ENCODE peak calls at places on chromosomes 5 and 9, in six cellular contexts. N is stimulated activated CD8-positive, alpha-beta memory T cell treated with anti-CD3 and anti-CD28 coated beads, Interleukin-15, amount 100 ng/mL, for 4 hours; P is NCI-H345; S is HCT116; F is mesenteric fat pad; Q is right cardiac atrium. X is an unnamed sample.

GRCh38 chr5:73994963-73995362 is 369.0 kb downstream of the ARHGEF28 start:
- DNase-seq in N (no peak), P (no peak), S (no peak), F (no peak), Q (no peak), X (no peak)

GRCh38 chr9:27436234-27436633 is 87.9 kb upstream of the IFNK start:
- DNase-seq in N (no peak), P (peak; percentile 87), S (no peak), F (no peak), Q (no peak), X (no peak)

GRCh38 chr9:26746357-26747072 is 146.1 kb downstream of the CAAP1 start:
- DNase-seq in N (no peak), P (no peak), S (peak; percentile 41), F (no peak), Q (no peak), X (peak; percentile 6)

GRCh38 chr9:113558632-113559502 is 95.3 kb downstream of the RGS3 start:
- DNase-seq in N (no peak), P (no peak), S (no peak), F (peak; percentile 93), Q (peak; percentile 96), X (no peak)

GRCh38 chr9:125521462-125522327 is 185.3 kb downstream of the MAPKAP1 start:
- DNase-seq in N (no peak), P (no peak), S (peak; percentile 76), F (no peak), Q (no peak), X (peak; percentile 21)

GRCh38 chr5:1857256-1857600 is 25.5 kb downstream of the IRX4 start:
- DNase-seq in N (no peak), P (no peak), S (no peak), F (no peak), Q (peak; percentile 50), X (no peak)

GRCh38 chr9:103707181-103707580 is 386.9 kb upstream of the SMC2 start:
- DNase-seq in N (no peak), P (no peak), S (no peak), F (no peak), Q (no peak), X (no peak)

GRCh38 chr9:107486674-107487520 is 2.7 kb downstream of the KLF4 start:
- DNase-seq in N (no peak), P (no peak), S (no peak), F (no peak), Q (peak; percentile 70), X (no peak)

GRCh38 chr5:89712135-89712700 is 697.3 kb downstream of the CETN3 start:
- DNase-seq in N (no peak), P (no peak), S (no peak), F (no peak), Q (no peak), X (no peak)

GRCh38 chr5:161850491-161850890 is 2.6 kb downstream of the GABRA1 start:
- DNase-seq in N (no peak), P (no peak), S (no peak), F (no peak), Q (no peak), X (no peak)

GRCh38 chr9:107064378-107064777 is 201.4 kb downstream of the ZNF462 start:
- DNase-seq in N (no peak), P (no peak), S (no peak), F (no peak), Q (no peak), X (no peak)

GRCh38 chr9:69877852-69878507 is 57.4 kb downstream of the CFAP95 start:
- DNase-seq in N (no peak), P (no peak), S (peak; percentile 22), F (no peak), Q (no peak), X (peak; percentile 22)

GRCh38 chr9:36163840-36164175 is 5.4 kb upstream of the CCIN start:
- DNase-seq in N (no peak), P (no peak), S (no peak), F (no peak), Q (no peak), X (no peak)

GRCh38 chr9:27535701-27536118 is 6.1 kb upstream of the MOB3B start:
- DNase-seq in N (no peak), P (peak; percentile 48), S (no peak), F (no peak), Q (no peak), X (no peak)

GRCh38 chr9:3963266-3964019 is 336.4 kb downstream of the GLIS3 start:
- DNase-seq in N (no peak), P (no peak), S (no peak), F (no peak), Q (peak; percentile 53), X (no peak)

GRCh38 chr9:85431396-85432102 is 310.2 kb downstream of the AGTPBP1 start:
- DNase-seq in N (no peak), P (no peak), S (no peak), F (no peak), Q (no peak), X (no peak)

GRCh38 chr5:135455876-135456237 is 3.7 kb upstream of the TIFAB start:
- DNase-seq in N (no peak), P (no peak), S (no peak), F (peak; percentile 67), Q (no peak), X (no peak)

GRCh38 chr5:142235870-142236672 is 88.8 kb downstream of the SPRY4 start:
- DNase-seq in N (no peak), P (no peak), S (no peak), F (no peak), Q (no peak), X (no peak)

GRCh38 chr9:450561-450960 is 235.9 kb downstream of the DOCK8 start:
- DNase-seq in N (no peak), P (no peak), S (no peak), F (no peak), Q (no peak), X (no peak)

GRCh38 chr9:38142201-38142600 is 73.2 kb upstream of the SHB start:
- DNase-seq in N (no peak), P (no peak), S (no peak), F (no peak), Q (no peak), X (no peak)

GRCh38 chr5:31054436-31054835 is 139.1 kb upstream of the CDH6 start:
- DNase-seq in N (no peak), P (no peak), S (no peak), F (no peak), Q (no peak), X (no peak)

GRCh38 chr9:116075191-116075590 is 78.4 kb upstream of the PAPPA start:
- DNase-seq in N (no peak), P (no peak), S (no peak), F (no peak), Q (no peak), X (no peak)

GRCh38 chr9:92463989-92464388 is 18.3 kb downstream of the ASPN start:
- DNase-seq in N (no peak), P (no peak), S (no peak), F (no peak), Q (no peak), X (no peak)

GRCh38 chr9:137435980-137436760 is 5.0 kb downstream of the ENTPD8 start:
- DNase-seq in N (no peak), P (no peak), S (peak; percentile 57), F (no peak), Q (peak; percentile 83), X (no peak)

GRCh38 chr5:7015586-7016256 is 302.5 kb downstream of the TENT4A start:
- DNase-seq in N (no peak), P (no peak), S (no peak), F (no peak), Q (no peak), X (no peak)

GRCh38 chr9:104773118-104773517 is 9.2 kb downstream of the NIPSNAP3B start:
- DNase-seq in N (no peak), P (no peak), S (no peak), F (no peak), Q (no peak), X (no peak)

GRCh38 chr5:177077335-177077734 is 9.4 kb upstream of the FGFR4 start:
- DNase-seq in N (no peak), P (no peak), S (no peak), F (no peak), Q (no peak), X (no peak)

GRCh38 chr5:1923341-1923740 is 40.6 kb upstream of the IRX4 start:
- DNase-seq in N (no peak), P (no peak), S (no peak), F (no peak), Q (no peak), X (no peak)

GRCh38 chr9:91954841-91955471 is 4.9 kb upstream of the ROR2 start:
- DNase-seq in N (no peak), P (peak; percentile 17), S (peak; percentile 54), F (no peak), Q (no peak), X (peak; percentile 60)

GRCh38 chr5:56637321-56637920 is 177.9 kb upstream of the MAP3K1 start:
- DNase-seq in N (no peak), P (no peak), S (no peak), F (no peak), Q (no peak), X (no peak)

GRCh38 chr9:127183814-127184582 is 61.6 kb upstream of the ANGPTL2 start:
- DNase-seq in N (no peak), P (no peak), S (no peak), F (no peak), Q (peak; percentile 84), X (peak; percentile 84)

GRCh38 chr5:143887302-143887638 is 75.3 kb downstream of the HMHB1 start:
- DNase-seq in N (no peak), P (peak; percentile 89), S (no peak), F (no peak), Q (peak; percentile 43), X (no peak)

GRCh38 chr5:173191561-173191960 is 43.4 kb downstream of the NKX2-5 start:
- DNase-seq in N (no peak), P (no peak), S (no peak), F (no peak), Q (no peak), X (no peak)

GRCh38 chr5:103262422-103262871 is 3.9 kb downstream of the MACIR start:
- DNase-seq in N (no peak), P (no peak), S (no peak), F (no peak), Q (no peak), X (no peak)

GRCh38 chr5:132790201-132790870 is 13.3 kb upstream of the SEPTIN8 start:
- DNase-seq in N (no peak), P (no peak), S (no peak), F (no peak), Q (no peak), X (no peak)